ENCODE peak calls at places on chromosome 18, in five cellular contexts. One of them, this sample, is unnamed. For H3K4me1, the result is how much of the 10 kb centered on the place peaks cover.

GRCh38 chr18:77133051-77133919 is 702 bp upstream of the MBP start:
- DNase-seq in hepatocyte: peak
- DNase-seq in cardiac muscle cell: no peak
- DNase-seq in ovary: peak
- DNase-seq in H9: peak
- DNase-seq in this sample: peak

GRCh38 chr18:33495278-33495677 is 54.8 kb upstream of the CCDC178 start:
- DNase-seq in ovary: no peak
- DNase-seq in H9: peak
- DNase-seq in hepatocyte: peak
- DNase-seq in cardiac muscle cell: peak
- DNase-seq in this sample: no peak

GRCh38 chr18:23133860-23134779 is 1.2 kb upstream of the CABLES1 start:
- DNase-seq in ovary: no peak
- DNase-seq in hepatocyte: peak
- DNase-seq in H9: peak
- DNase-seq in cardiac muscle cell: no peak
- DNase-seq in this sample: peak

GRCh38 chr18:22563098-22563707 is 145.5 kb upstream of the CTAGE1 start:
- DNase-seq in ovary: no peak
- DNase-seq in cardiac muscle cell: peak
- DNase-seq in hepatocyte: peak
- DNase-seq in H9: no peak
- DNase-seq in this sample: no peak

GRCh38 chr18:51666717-51667320 is 469.3 kb upstream of the MEX3C start:
- DNase-seq in hepatocyte: peak
- DNase-seq in ovary: peak
- DNase-seq in cardiac muscle cell: peak
- DNase-seq in H9: no peak
- DNase-seq in this sample: no peak

GRCh38 chr18:63368611-63369010 is 1.6 kb upstream of the KDSR start:
- DNase-seq in H9: no peak
- DNase-seq in hepatocyte: no peak
- DNase-seq in ovary: no peak
- DNase-seq in cardiac muscle cell: peak
- DNase-seq in this sample: no peak

GRCh38 chr18:77206676-77207370 is 42.8 kb upstream of the GALR1 start:
- DNase-seq in hepatocyte: no peak
- DNase-seq in ovary: peak
- DNase-seq in H9: no peak
- DNase-seq in cardiac muscle cell: peak
- DNase-seq in this sample: no peak

GRCh38 chr18:75131455-75132000 is 77.4 kb downstream of the PTGR3 start:
- DNase-seq in hepatocyte: no peak
- DNase-seq in cardiac muscle cell: no peak
- DNase-seq in H9: no peak
- DNase-seq in ovary: no peak
- DNase-seq in this sample: no peak

GRCh38 chr18:59760212-59760997 is 63.2 kb upstream of the CCBE1 start:
- DNase-seq in hepatocyte: no peak
- DNase-seq in H9: no peak
- DNase-seq in ovary: no peak
- DNase-seq in cardiac muscle cell: no peak
- DNase-seq in this sample: no peak

GRCh38 chr18:67219821-67220220 is 296.7 kb downstream of the DSEL start:
- DNase-seq in cardiac muscle cell: no peak
- DNase-seq in H9: no peak
- DNase-seq in hepatocyte: no peak
- DNase-seq in ovary: no peak
- DNase-seq in this sample: no peak

GRCh38 chr18:8952174-8952573 is 150.3 kb upstream of the NDUFV2 start:
- DNase-seq in hepatocyte: no peak
- DNase-seq in H9: no peak
- DNase-seq in cardiac muscle cell: no peak
- DNase-seq in ovary: no peak
- DNase-seq in this sample: no peak
- H3K4me1 ChIP-seq in hepatocyte: under half
- H3K4me1 ChIP-seq in H9: under half
- H3K4me1 ChIP-seq in cardiac muscle cell: under half
- H3K4me1 ChIP-seq in ovary: under half
- H3K4me1 ChIP-seq in this sample: under half

DNA sequence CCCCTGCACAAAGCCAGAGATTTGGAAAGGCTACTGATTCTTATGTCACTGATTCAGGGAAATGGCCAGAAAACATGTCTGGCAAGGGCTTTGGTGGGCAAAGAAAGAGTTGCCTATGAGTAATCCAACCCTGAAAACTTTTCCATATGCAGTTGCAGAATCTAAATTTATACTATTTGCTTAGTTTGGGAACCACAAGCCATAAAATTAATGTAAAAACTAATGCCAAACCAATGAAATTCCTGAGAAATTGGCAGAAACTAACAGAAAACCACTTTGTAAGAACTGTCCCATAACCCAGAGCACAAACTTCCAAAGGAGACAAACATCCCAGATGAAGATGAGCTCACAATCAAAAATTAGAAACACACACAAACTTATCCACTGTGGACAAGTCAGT is 48.8 kb downstream of the TCF4 start:
- DNase-seq in cardiac muscle cell: no peak
- DNase-seq in H9: no peak
- DNase-seq in hepatocyte: no peak
- DNase-seq in ovary: no peak
- DNase-seq in this sample: no peak
- H3K4me1 ChIP-seq in cardiac muscle cell: under half
- H3K4me1 ChIP-seq in H9: under half
- H3K4me1 ChIP-seq in hepatocyte: under half
- H3K4me1 ChIP-seq in ovary: under half
- H3K4me1 ChIP-seq in this sample: under half

GRCh38 chr18:45328271-45328670 is 287.0 kb upstream of the SLC14A2 start:
- DNase-seq in H9: no peak
- DNase-seq in ovary: no peak
- DNase-seq in hepatocyte: no peak
- DNase-seq in cardiac muscle cell: no peak
- DNase-seq in this sample: no peak
- H3K4me1 ChIP-seq in H9: under half
- H3K4me1 ChIP-seq in ovary: under half
- H3K4me1 ChIP-seq in hepatocyte: under half
- H3K4me1 ChIP-seq in cardiac muscle cell: under half
- H3K4me1 ChIP-seq in this sample: under half

GRCh38 chr18:55464581-55464980 is 123.4 kb downstream of the TCF4 start:
- DNase-seq in hepatocyte: no peak
- DNase-seq in H9: no peak
- DNase-seq in cardiac muscle cell: peak
- DNase-seq in ovary: no peak
- DNase-seq in this sample: no peak

GRCh38 chr18:55466789-55467188 is 121.2 kb downstream of the TCF4 start:
- DNase-seq in cardiac muscle cell: no peak
- DNase-seq in H9: no peak
- DNase-seq in ovary: no peak
- DNase-seq in hepatocyte: no peak
- DNase-seq in this sample: no peak

GRCh38 chr18:55462652-55463051 is 125.3 kb downstream of the TCF4 start:
- DNase-seq in ovary: no peak
- DNase-seq in H9: no peak
- DNase-seq in hepatocyte: no peak
- DNase-seq in cardiac muscle cell: no peak
- DNase-seq in this sample: no peak

GRCh38 chr18:55461843-55462242 is 126.1 kb downstream of the TCF4 start:
- DNase-seq in H9: no peak
- DNase-seq in ovary: no peak
- DNase-seq in cardiac muscle cell: no peak
- DNase-seq in hepatocyte: no peak
- DNase-seq in this sample: no peak

GRCh38 chr18:55465313-55465712 is 122.7 kb downstream of the TCF4 start:
- DNase-seq in ovary: no peak
- DNase-seq in cardiac muscle cell: no peak
- DNase-seq in H9: no peak
- DNase-seq in hepatocyte: no peak
- DNase-seq in this sample: no peak
- H3K4me1 ChIP-seq in ovary: under half
- H3K4me1 ChIP-seq in cardiac muscle cell: under half
- H3K4me1 ChIP-seq in H9: under half
- H3K4me1 ChIP-seq in hepatocyte: under half
- H3K4me1 ChIP-seq in this sample: under half

DNA sequence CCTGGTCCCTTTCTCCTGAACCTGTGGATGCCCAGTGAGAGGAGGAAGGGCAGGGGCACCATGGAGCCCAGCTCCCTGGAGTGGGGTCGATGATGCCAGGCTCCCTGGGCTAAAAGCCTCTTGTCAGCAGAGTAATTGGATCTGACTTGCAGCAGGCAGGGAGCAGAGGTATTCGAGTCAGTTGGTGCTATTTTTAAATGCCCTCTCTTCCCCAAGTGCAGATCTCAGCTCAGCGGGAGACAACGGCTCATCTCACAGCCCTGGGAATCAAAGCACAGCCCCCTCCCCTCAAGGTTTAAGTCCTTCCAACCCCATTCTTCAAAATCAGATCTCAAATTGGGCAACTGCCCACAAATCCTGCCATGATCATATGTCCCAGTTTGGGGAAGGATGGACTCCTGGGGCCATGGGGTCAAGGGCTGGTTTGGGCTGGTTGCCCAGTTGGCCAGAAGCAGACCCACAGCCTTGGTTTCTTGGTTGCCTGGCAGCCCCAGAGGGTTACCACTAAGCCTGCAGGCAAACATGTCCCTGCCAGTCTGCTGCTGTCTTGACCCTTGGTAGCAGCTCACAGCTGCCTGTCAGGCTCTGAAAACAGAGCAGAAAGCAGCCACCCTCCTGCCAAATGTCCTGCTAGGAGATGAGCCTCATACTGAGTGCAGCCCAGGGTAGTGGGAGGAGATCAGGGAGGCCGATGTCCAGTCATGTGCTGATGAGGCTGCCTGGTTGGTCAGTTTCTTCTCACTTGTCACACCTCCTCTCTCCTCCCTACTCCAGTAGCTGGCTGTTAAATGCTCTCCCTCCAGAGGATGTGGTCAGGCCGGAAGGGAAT is 244.9 kb downstream of the LOXHD1 start:
- DNase-seq in ovary: peak
- DNase-seq in H9: peak
- DNase-seq in hepatocyte: no peak
- DNase-seq in cardiac muscle cell: peak
- DNase-seq in this sample: no peak
- H3K4me1 ChIP-seq in ovary: under half
- H3K4me1 ChIP-seq in H9: under half
- H3K4me1 ChIP-seq in hepatocyte: under half
- H3K4me1 ChIP-seq in cardiac muscle cell: half or more
- H3K4me1 ChIP-seq in this sample: under half

GRCh38 chr18:44876749-44877148 is 196.1 kb downstream of the SETBP1 start:
- DNase-seq in H9: no peak
- DNase-seq in cardiac muscle cell: no peak
- DNase-seq in ovary: no peak
- DNase-seq in hepatocyte: no peak
- DNase-seq in this sample: no peak

GRCh38 chr18:44882163-44882881 is 201.6 kb downstream of the SETBP1 start:
- DNase-seq in H9: no peak
- DNase-seq in hepatocyte: no peak
- DNase-seq in ovary: no peak
- DNase-seq in cardiac muscle cell: no peak
- DNase-seq in this sample: no peak

GRCh38 chr18:44876024-44876423 is 195.3 kb downstream of the SETBP1 start:
- DNase-seq in ovary: no peak
- DNase-seq in hepatocyte: no peak
- DNase-seq in cardiac muscle cell: no peak
- DNase-seq in H9: no peak
- DNase-seq in this sample: no peak

GRCh38 chr18:44880170-44880569 is 199.5 kb downstream of the SETBP1 start:
- DNase-seq in hepatocyte: no peak
- DNase-seq in H9: no peak
- DNase-seq in ovary: no peak
- DNase-seq in cardiac muscle cell: peak
- DNase-seq in this sample: no peak

DNA sequence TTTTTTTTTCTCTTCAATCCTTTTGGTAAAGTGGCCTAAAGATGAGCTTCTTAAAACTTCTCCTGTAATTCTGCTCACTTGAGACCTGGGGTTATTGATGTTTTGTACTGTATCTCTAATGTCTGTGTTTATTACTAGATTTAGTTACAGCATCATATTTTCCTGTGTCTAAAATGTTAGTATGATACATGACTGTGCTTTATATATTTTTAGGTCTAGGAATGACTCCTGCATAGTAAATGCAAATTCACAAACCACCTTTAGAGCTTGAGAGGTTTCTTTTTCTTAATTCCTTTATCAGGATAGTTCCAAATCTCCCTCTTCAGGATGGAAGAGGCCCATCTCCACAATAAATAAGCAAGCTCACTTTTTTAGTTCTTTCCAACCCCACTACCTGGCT is 197.6 kb downstream of the SETBP1 start:
- DNase-seq in H9: no peak
- DNase-seq in ovary: no peak
- DNase-seq in hepatocyte: no peak
- DNase-seq in cardiac muscle cell: no peak
- DNase-seq in this sample: no peak
- H3K4me1 ChIP-seq in H9: under half
- H3K4me1 ChIP-seq in ovary: under half
- H3K4me1 ChIP-seq in hepatocyte: under half
- H3K4me1 ChIP-seq in cardiac muscle cell: under half
- H3K4me1 ChIP-seq in this sample: under half